ENCODE peak calls at places on chromosomes 4 and X, in nine cellular contexts. One of them, this sample, is unnamed.

GRCh38 chr4:32986236-32986635 is 2266.1 kb downstream of the PCDH7 start:
- DNase-seq in gastrocnemius medialis: no peak
- DNase-seq in WERI-Rb-1: no peak
- DNase-seq in PC-3: peak
- DNase-seq in astrocyte: no peak
- DNase-seq in prostate gland: no peak
- DNase-seq in B cell: no peak
- DNase-seq in adrenal gland: no peak
- DNase-seq in psoas muscle: no peak
- DNase-seq in this sample: no peak

GRCh38 chr4:2994917-2995316 is 31.5 kb downstream of the GRK4 start:
- DNase-seq in gastrocnemius medialis: no peak
- DNase-seq in WERI-Rb-1: no peak
- DNase-seq in PC-3: no peak
- DNase-seq in astrocyte: no peak
- DNase-seq in prostate gland: no peak
- DNase-seq in B cell: no peak
- DNase-seq in adrenal gland: no peak
- DNase-seq in psoas muscle: no peak
- DNase-seq in this sample: no peak

GRCh38 chr4:113468165-113469022 is 293.1 kb downstream of the CAMK2D start:
- DNase-seq in gastrocnemius medialis: peak
- DNase-seq in WERI-Rb-1: no peak
- DNase-seq in PC-3: peak
- DNase-seq in astrocyte: peak
- DNase-seq in prostate gland: peak
- DNase-seq in B cell: no peak
- DNase-seq in adrenal gland: peak
- DNase-seq in psoas muscle: peak
- DNase-seq in this sample: peak

GRCh38 chr4:118969359-118969758 is 80.7 kb downstream of the SYNPO2 start:
- DNase-seq in gastrocnemius medialis: peak
- DNase-seq in WERI-Rb-1: peak
- DNase-seq in PC-3: peak
- DNase-seq in astrocyte: peak
- DNase-seq in prostate gland: peak
- DNase-seq in B cell: no peak
- DNase-seq in adrenal gland: peak
- DNase-seq in psoas muscle: peak
- DNase-seq in this sample: peak

GRCh38 chr4:83378426-83378825 is 43.8 kb upstream of the HPSE start:
- DNase-seq in gastrocnemius medialis: no peak
- DNase-seq in WERI-Rb-1: peak
- DNase-seq in PC-3: no peak
- DNase-seq in astrocyte: no peak
- DNase-seq in prostate gland: no peak
- DNase-seq in B cell: no peak
- DNase-seq in adrenal gland: no peak
- DNase-seq in psoas muscle: no peak
- DNase-seq in this sample: peak

GRCh38 chr4:168587326-168588125 is 90.7 kb downstream of the PALLD start:
- DNase-seq in gastrocnemius medialis: peak
- DNase-seq in WERI-Rb-1: no peak
- DNase-seq in PC-3: peak
- DNase-seq in astrocyte: peak
- DNase-seq in prostate gland: peak
- DNase-seq in B cell: no peak
- DNase-seq in adrenal gland: no peak
- DNase-seq in psoas muscle: peak
- DNase-seq in this sample: no peak

GRCh38 chr4:149738156-149738555 is 77.5 kb downstream of the IQCM start:
- DNase-seq in gastrocnemius medialis: no peak
- DNase-seq in WERI-Rb-1: no peak
- DNase-seq in PC-3: no peak
- DNase-seq in astrocyte: no peak
- DNase-seq in prostate gland: no peak
- DNase-seq in B cell: no peak
- DNase-seq in adrenal gland: no peak
- DNase-seq in psoas muscle: no peak
- DNase-seq in this sample: no peak

GRCh38 chr4:189088783-189089182 is 851.9 kb upstream of the FRG1 start:
- DNase-seq in gastrocnemius medialis: no peak
- DNase-seq in WERI-Rb-1: no peak
- DNase-seq in PC-3: no peak
- DNase-seq in astrocyte: no peak
- DNase-seq in prostate gland: peak
- DNase-seq in B cell: no peak
- DNase-seq in adrenal gland: no peak
- DNase-seq in psoas muscle: no peak
- DNase-seq in this sample: no peak

GRCh38 chr4:168879178-168879577 is 130.9 kb downstream of the CBR4 start:
- DNase-seq in gastrocnemius medialis: no peak
- DNase-seq in WERI-Rb-1: no peak
- DNase-seq in PC-3: no peak
- DNase-seq in astrocyte: no peak
- DNase-seq in prostate gland: no peak
- DNase-seq in B cell: peak
- DNase-seq in adrenal gland: no peak
- DNase-seq in psoas muscle: no peak
- DNase-seq in this sample: no peak

GRCh38 chr4:77802406-77802805 is 16.8 kb downstream of the CNOT6L start:
- DNase-seq in gastrocnemius medialis: no peak
- DNase-seq in WERI-Rb-1: no peak
- DNase-seq in PC-3: no peak
- DNase-seq in astrocyte: no peak
- DNase-seq in prostate gland: no peak
- DNase-seq in B cell: no peak
- DNase-seq in adrenal gland: no peak
- DNase-seq in psoas muscle: no peak
- DNase-seq in this sample: no peak

GRCh38 chrX:50114113-50114512 is 86.7 kb downstream of the AKAP4 start:
- DNase-seq in gastrocnemius medialis: no peak
- DNase-seq in WERI-Rb-1: no peak
- DNase-seq in PC-3: no peak
- DNase-seq in astrocyte: no peak
- DNase-seq in prostate gland: no peak
- DNase-seq in B cell: no peak
- DNase-seq in adrenal gland: no peak
- DNase-seq in psoas muscle: no peak
- DNase-seq in this sample: no peak

GRCh38 chr4:137425281-137425680 is 107.0 kb downstream of the PCDH18 start:
- DNase-seq in gastrocnemius medialis: no peak
- DNase-seq in WERI-Rb-1: no peak
- DNase-seq in PC-3: no peak
- DNase-seq in astrocyte: no peak
- DNase-seq in prostate gland: no peak
- DNase-seq in B cell: no peak
- DNase-seq in adrenal gland: no peak
- DNase-seq in psoas muscle: no peak
- DNase-seq in this sample: no peak

GRCh38 chr4:6962211-6963041 is 52.8 kb downstream of the TBC1D14 start:
- DNase-seq in gastrocnemius medialis: no peak
- DNase-seq in WERI-Rb-1: no peak
- DNase-seq in PC-3: no peak
- DNase-seq in astrocyte: no peak
- DNase-seq in prostate gland: no peak
- DNase-seq in B cell: no peak
- DNase-seq in adrenal gland: no peak
- DNase-seq in psoas muscle: no peak
- DNase-seq in this sample: no peak

GRCh38 chr4:186871856-186872255 is 148.2 kb upstream of the FAT1 start:
- DNase-seq in gastrocnemius medialis: no peak
- DNase-seq in WERI-Rb-1: no peak
- DNase-seq in PC-3: no peak
- DNase-seq in astrocyte: no peak
- DNase-seq in prostate gland: no peak
- DNase-seq in B cell: no peak
- DNase-seq in adrenal gland: no peak
- DNase-seq in psoas muscle: no peak
- DNase-seq in this sample: no peak

GRCh38 chr4:84875636-84876371 is 90.7 kb downstream of the WDFY3 start:
- DNase-seq in gastrocnemius medialis: no peak
- DNase-seq in WERI-Rb-1: no peak
- DNase-seq in PC-3: no peak
- DNase-seq in astrocyte: no peak
- DNase-seq in prostate gland: no peak
- DNase-seq in B cell: no peak
- DNase-seq in adrenal gland: no peak
- DNase-seq in psoas muscle: no peak
- DNase-seq in this sample: no peak

GRCh38 chr4:3498407-3498806 is 33.8 kb downstream of the LRPAP1 start:
- DNase-seq in gastrocnemius medialis: no peak
- DNase-seq in WERI-Rb-1: no peak
- DNase-seq in PC-3: no peak
- DNase-seq in astrocyte: no peak
- DNase-seq in prostate gland: no peak
- DNase-seq in B cell: no peak
- DNase-seq in adrenal gland: no peak
- DNase-seq in psoas muscle: no peak
- DNase-seq in this sample: no peak

GRCh38 chrX:20454117-20454516 is 187.4 kb upstream of the RPS6KA3 start:
- DNase-seq in gastrocnemius medialis: no peak
- DNase-seq in WERI-Rb-1: no peak
- DNase-seq in PC-3: peak
- DNase-seq in astrocyte: peak
- DNase-seq in prostate gland: no peak
- DNase-seq in B cell: no peak
- DNase-seq in adrenal gland: no peak
- DNase-seq in psoas muscle: no peak
- DNase-seq in this sample: peak

GRCh38 chrX:103329991-103330390 is at the start of gene TCEAL7:
- DNase-seq in gastrocnemius medialis: no peak
- DNase-seq in WERI-Rb-1: peak
- DNase-seq in PC-3: no peak
- DNase-seq in astrocyte: peak
- DNase-seq in prostate gland: no peak
- DNase-seq in B cell: no peak
- DNase-seq in adrenal gland: peak
- DNase-seq in psoas muscle: peak
- DNase-seq in this sample: no peak

GRCh38 chr4:71709961-71710360 is 73.9 kb downstream of the GC start:
- DNase-seq in gastrocnemius medialis: no peak
- DNase-seq in WERI-Rb-1: no peak
- DNase-seq in PC-3: peak
- DNase-seq in astrocyte: no peak
- DNase-seq in prostate gland: no peak
- DNase-seq in B cell: no peak
- DNase-seq in adrenal gland: no peak
- DNase-seq in psoas muscle: no peak
- DNase-seq in this sample: no peak
- TF ChIP-seq CTCF in gastrocnemius medialis: no peak
- TF ChIP-seq CTCF in WERI-Rb-1: no peak
- TF ChIP-seq CTCF in PC-3: peak
- TF ChIP-seq CTCF in astrocyte: peak
- TF ChIP-seq CTCF in prostate gland: no peak
- TF ChIP-seq CTCF in B cell: no peak
- TF ChIP-seq CTCF in adrenal gland: no peak
- TF ChIP-seq CTCF in psoas muscle: no peak
- TF ChIP-seq CTCF in this sample: no peak

GRCh38 chrX:106862972-106863688 is 40.0 kb downstream of the RIPPLY1 start:
- DNase-seq in gastrocnemius medialis: no peak
- DNase-seq in WERI-Rb-1: peak
- DNase-seq in PC-3: peak
- DNase-seq in astrocyte: no peak
- DNase-seq in prostate gland: no peak
- DNase-seq in B cell: no peak
- DNase-seq in adrenal gland: no peak
- DNase-seq in psoas muscle: no peak
- DNase-seq in this sample: peak
- TF ChIP-seq CTCF in gastrocnemius medialis: no peak
- TF ChIP-seq CTCF in WERI-Rb-1: peak
- TF ChIP-seq CTCF in PC-3: peak
- TF ChIP-seq CTCF in astrocyte: no peak
- TF ChIP-seq CTCF in prostate gland: no peak
- TF ChIP-seq CTCF in B cell: peak
- TF ChIP-seq CTCF in adrenal gland: no peak
- TF ChIP-seq CTCF in psoas muscle: no peak
- TF ChIP-seq CTCF in this sample: peak

GRCh38 chrX:40922307-40922706 is 162.9 kb upstream of the USP9X start:
- DNase-seq in gastrocnemius medialis: no peak
- DNase-seq in WERI-Rb-1: peak
- DNase-seq in PC-3: peak
- DNase-seq in astrocyte: peak
- DNase-seq in prostate gland: no peak
- DNase-seq in B cell: no peak
- DNase-seq in adrenal gland: no peak
- DNase-seq in psoas muscle: no peak
- DNase-seq in this sample: no peak
- TF ChIP-seq CTCF in gastrocnemius medialis: no peak
- TF ChIP-seq CTCF in WERI-Rb-1: peak
- TF ChIP-seq CTCF in PC-3: peak
- TF ChIP-seq CTCF in astrocyte: no peak
- TF ChIP-seq CTCF in prostate gland: no peak
- TF ChIP-seq CTCF in B cell: no peak
- TF ChIP-seq CTCF in adrenal gland: peak
- TF ChIP-seq CTCF in psoas muscle: peak
- TF ChIP-seq CTCF in this sample: no peak

GRCh38 chr4:127868196-127868595 is 12.5 kb upstream of the PLK4 start:
- DNase-seq in gastrocnemius medialis: no peak
- DNase-seq in WERI-Rb-1: no peak
- DNase-seq in PC-3: no peak
- DNase-seq in astrocyte: no peak
- DNase-seq in prostate gland: no peak
- DNase-seq in B cell: no peak
- DNase-seq in adrenal gland: no peak
- DNase-seq in psoas muscle: no peak
- DNase-seq in this sample: no peak
- TF ChIP-seq CTCF in gastrocnemius medialis: no peak
- TF ChIP-seq CTCF in WERI-Rb-1: no peak
- TF ChIP-seq CTCF in PC-3: no peak
- TF ChIP-seq CTCF in astrocyte: no peak
- TF ChIP-seq CTCF in prostate gland: no peak
- TF ChIP-seq CTCF in B cell: no peak
- TF ChIP-seq CTCF in adrenal gland: no peak
- TF ChIP-seq CTCF in psoas muscle: no peak
- TF ChIP-seq CTCF in this sample: no peak

This sample was measured in activated CD8-positive, alpha-beta T cell treated with anti-CD3 and anti-CD28 coated beads for 36 hours.